ENCODE peak calls at places on chromosomes 5 and 9, in nine cellular contexts. H is T-helper 2 cell; V is GM04503; W is OCI-LY7; U is LoVo; K is activated naive CD8-positive, alpha-beta T cell treated with anti-CD3 and anti-CD28 coated beads, Interleukin-2, amount 50 U/mL, for 24 hours; R is stimulated activated CD8-positive, alpha-beta memory T cell treated with anti-CD3 and anti-CD28 coated beads, Interleukin-12 subunit alpha, Interleukin-12 subunit beta, amount 100 ng/mL, for 1 hour; D is endothelial cell; L is GOT3. A is an unnamed sample.

GRCh38 chr9:116546711-116547581 is 140.2 kb upstream of the TRIM32 start:
- DNase-seq in H (no peak), V (no peak), W (no peak), U (peak; percentile 62), K (no peak), R (no peak), D (no peak), L (no peak), A (no peak)

GRCh38 chr5:8135742-8136141 is 266.8 kb downstream of the MTRR start:
- DNase-seq in H (no peak), V (no peak), W (no peak), U (peak; percentile 28), K (no peak), R (no peak), D (no peak), L (no peak), A (no peak)

GRCh38 chr5:144205141-144205551 is 34.5 kb downstream of the KCTD16 start:
- DNase-seq in H (no peak), V (no peak), W (no peak), U (no peak), K (no peak), R (no peak), D (peak; percentile 45), L (no peak), A (no peak)

GRCh38 chr9:98121096-98121495 is 2.1 kb upstream of the TRIM14 start:
- DNase-seq in H (no peak), V (no peak), W (peak; percentile 19), U (peak; percentile 35), K (no peak), R (no peak), D (no peak), L (no peak), A (no peak)

GRCh38 chr5:5650242-5650641 is 227.8 kb downstream of the ICE1 start:
- DNase-seq in H (no peak), V (no peak), W (no peak), U (no peak), K (no peak), R (no peak), D (no peak), L (no peak), A (no peak)

GRCh38 chr5:87115839-87116364 is 151.8 kb upstream of the RASA1 start:
- DNase-seq in H (no peak), V (no peak), W (no peak), U (no peak), K (no peak), R (no peak), D (no peak), L (no peak), A (no peak)

GRCh38 chr5:34694012-34694411 is 37.9 kb downstream of the RAI14 start:
- DNase-seq in H (no peak), V (no peak), W (no peak), U (no peak), K (no peak), R (no peak), D (no peak), L (no peak), A (no peak)

GRCh38 chr5:83711982-83712601 is 8.6 kb downstream of the HAPLN1 start:
- DNase-seq in H (no peak), V (no peak), W (peak; percentile 61), U (peak; percentile 54), K (peak; percentile 23), R (peak; percentile 8), D (peak; percentile 60), L (no peak), A (no peak)

GRCh38 chr5:154765396-154765925 is 10.3 kb downstream of the LARP1 start:
- DNase-seq in H (no peak), V (no peak), W (no peak), U (no peak), K (no peak), R (no peak), D (no peak), L (no peak), A (no peak)